ENCODE peak calls at places on chromosomes 12 and 14, in ten cellular contexts. Z is A549; D is coronary artery; X is amygdala; V is pons; R is stimulated activated CD4-positive, alpha-beta T cell treated with anti-CD3 and anti-CD28 coated beads, Interleukin-2, amount 100 ng/mL, for 4 hours; A is neural progenitor cell; U is NCI-H1092 treated with DMSO at 0.1 percent for 48 hours; Y is naive thymus-derived CD8-positive, alpha-beta T cell; Q is activated CD4-positive, alpha-beta T cell treated with anti-CD3 and anti-CD28 coated beads, Interleukin-2, amount 50 U/mL, for 1 hour. K is an unnamed sample.

GRCh38 chr14:99809376-99809775 is 16.2 kb downstream of the EML1 start:
- DNase-seq in Z (no peak), D (peak; percentile 80), X (no peak), V (peak; percentile 63), R (no peak), A (no peak), U (no peak), Y (no peak), Q (no peak), K (peak; percentile 40)

GRCh38 chr12:121005346-121005815 is 10.9 kb downstream of the C12orf43 start:
- DNase-seq in Z (peak; percentile 79), D (no peak), X (peak; percentile 5), V (no peak), R (no peak), A (peak; percentile 77), U (no peak), Y (peak; percentile 10), Q (peak; percentile 37), K (no peak)

GRCh38 chr14:103732868-103733626 is 17.4 kb downstream of the ZFYVE21 start:
- DNase-seq in Z (no peak), D (no peak), X (no peak), V (no peak), R (no peak), A (no peak), U (no peak), Y (no peak), Q (no peak), K (no peak)

GRCh38 chr12:76455582-76456345 is 103.8 kb downstream of the OSBPL8 start:
- DNase-seq in Z (peak; percentile 91), D (no peak), X (no peak), V (peak; percentile 63), R (peak; percentile 16), A (peak; percentile 60), U (peak; percentile 21), Y (no peak), Q (no peak), K (no peak)

GRCh38 chr14:105294142-105294597 is 6.6 kb downstream of the BRF1 start:
- DNase-seq in Z (no peak), D (no peak), X (peak; percentile 24), V (peak; percentile 79), R (no peak), A (peak; percentile 16), U (peak; percentile 91), Y (peak; percentile 52), Q (peak; percentile 68), K (no peak)

GRCh38 chr12:66717049-66717448 is 38.2 kb upstream of the GRIP1 start:
- DNase-seq in Z (no peak), D (no peak), X (no peak), V (no peak), R (no peak), A (no peak), U (no peak), Y (no peak), Q (no peak), K (no peak)

GRCh38 chr12:52612431-52613290 is 5.7 kb downstream of the KRT73 start:
- DNase-seq in Z (no peak), D (peak; percentile 12), X (no peak), V (no peak), R (no peak), A (no peak), U (no peak), Y (no peak), Q (no peak), K (no peak)

GRCh38 chr14:91140672-91141071 is 26.8 kb downstream of the DGLUCY start:
- DNase-seq in Z (peak; percentile 67), D (no peak), X (no peak), V (peak; percentile 77), R (no peak), A (peak; percentile 69), U (peak; percentile 21), Y (no peak), Q (no peak), K (no peak)

GRCh38 chr14:72816287-72816686 is 77.6 kb downstream of the DPF3 start:
- DNase-seq in Z (no peak), D (no peak), X (no peak), V (no peak), R (no peak), A (no peak), U (no peak), Y (no peak), Q (no peak), K (no peak)

GRCh38 chr12:48104531-48104930 is 1.3 kb downstream of the SENP1 start:
- DNase-seq in Z (no peak), D (no peak), X (no peak), V (no peak), R (no peak), A (no peak), U (no peak), Y (no peak), Q (no peak), K (no peak)

GRCh38 chr14:20857630-20858261 is 33.4 kb upstream of the RNASE3 start:
- DNase-seq in Z (peak; percentile 56), D (no peak), X (peak; percentile 55), V (peak; percentile 77), R (peak; percentile 54), A (peak; percentile 81), U (peak; percentile 22), Y (peak; percentile 60), Q (peak; percentile 68), K (peak; percentile 52)

GRCh38 chr12:39441189-39441962 is 1.5 kb downstream of the KIF21A start:
- DNase-seq in Z (no peak), D (no peak), X (no peak), V (peak; percentile 51), R (no peak), A (no peak), U (no peak), Y (no peak), Q (no peak), K (no peak)

GRCh38 chr12:122965851-122966742 is at the start of gene ABCB9:
- DNase-seq in Z (peak; percentile 93), D (peak; percentile 94), X (peak; percentile 83), V (peak; percentile 85), R (peak; percentile 90), A (peak; percentile 98), U (peak; percentile 77), Y (peak; percentile 90), Q (peak; percentile 96), K (peak; percentile 93)

GRCh38 chr14:30656190-30656632 is 34.1 kb downstream of the SCFD1 start:
- DNase-seq in Z (peak; percentile 39), D (no peak), X (no peak), V (peak; percentile 9), R (no peak), A (peak; percentile 51), U (peak; percentile 8), Y (no peak), Q (peak; percentile 25), K (peak; percentile 57)

GRCh38 chr12:47021298-47021697 is 58.1 kb upstream of the PCED1B start:
- DNase-seq in Z (peak; percentile 88), D (no peak), X (no peak), V (peak; percentile 70), R (no peak), A (peak; percentile 70), U (peak; percentile 75), Y (no peak), Q (no peak), K (no peak)

GRCh38 chr12:123250471-123251383 is 17.5 kb downstream of the MTRFR start:
- DNase-seq in Z (peak; percentile 97), D (no peak), X (no peak), V (no peak), R (no peak), A (no peak), U (no peak), Y (no peak), Q (no peak), K (no peak)

GRCh38 chr14:50225067-50225973 is 6.1 kb downstream of the SOS2 start:
- DNase-seq in Z (no peak), D (no peak), X (no peak), V (peak; percentile 12), R (no peak), A (no peak), U (no peak), Y (no peak), Q (no peak), K (no peak)

GRCh38 chr12:93572712-93573551 is 457 bp downstream of the SOCS2 start:
- DNase-seq in Z (no peak), D (peak; percentile 78), X (no peak), V (no peak), R (no peak), A (peak; percentile 53), U (no peak), Y (peak; percentile 16), Q (peak; percentile 25), K (no peak)

GRCh38 chr12:93741741-93742085 is 64.5 kb downstream of the CRADD start:
- DNase-seq in Z (peak; percentile 25), D (no peak), X (no peak), V (no peak), R (no peak), A (peak; percentile 73), U (no peak), Y (no peak), Q (peak; percentile 5), K (no peak)

GRCh38 chr12:64083285-64084210 is 138.5 kb downstream of the KICS2 start:
- DNase-seq in Z (peak; percentile 72), D (no peak), X (peak; percentile 30), V (peak; percentile 92), R (no peak), A (no peak), U (no peak), Y (no peak), Q (no peak), K (peak; percentile 86)

GRCh38 chr12:77229640-77230442 is 164.5 kb upstream of the E2F7 start:
- DNase-seq in Z (no peak), D (no peak), X (no peak), V (no peak), R (no peak), A (no peak), U (no peak), Y (no peak), Q (no peak), K (no peak)

GRCh38 chr14:105526781-105527380 is 498 bp downstream of the TMEM121 start:
- DNase-seq in Z (no peak), D (peak; percentile 71), X (no peak), V (no peak), R (no peak), A (peak; percentile 22), U (no peak), Y (no peak), Q (no peak), K (no peak)

GRCh38 chr12:66516133-66516532 is 162.7 kb downstream of the GRIP1 start:
- DNase-seq in Z (no peak), D (no peak), X (no peak), V (no peak), R (no peak), A (no peak), U (no peak), Y (no peak), Q (no peak), K (no peak)

GRCh38 chr12:124484526-124484953 is 82.9 kb downstream of the NCOR2 start:
- DNase-seq in Z (no peak), D (no peak), X (no peak), V (no peak), R (no peak), A (no peak), U (no peak), Y (no peak), Q (no peak), K (no peak)